ENCODE peak calls at places on chromosome X, in four cellular contexts. One of them, this sample, is unnamed.

GRCh38 chrX:153032397-153033118 is 23.7 kb upstream of the PNMA3 start:
- DNase-seq in MM.1S: peak; percentile 47
- DNase-seq in left lung: peak; percentile 71
- DNase-seq in endodermal cell: peak; percentile 91
- DNase-seq in this sample: peak; percentile 66

GRCh38 chrX:77949840-77950239 is 19.6 kb downstream of the PGAM4 start:
- DNase-seq in left lung: no peak
- DNase-seq in MM.1S: no peak
- DNase-seq in endodermal cell: no peak
- DNase-seq in this sample: peak; percentile 11

GRCh38 chrX:68936608-68937007 is 107.8 kb downstream of the EFNB1 start:
- DNase-seq in left lung: no peak
- DNase-seq in endodermal cell: no peak
- DNase-seq in MM.1S: no peak
- DNase-seq in this sample: no peak

GRCh38 chrX:112643721-112644120 is 36.0 kb downstream of the LHFPL1 start:
- DNase-seq in endodermal cell: no peak
- DNase-seq in MM.1S: no peak
- DNase-seq in left lung: no peak
- DNase-seq in this sample: no peak

GRCh38 chrX:72572248-72573157 is at the start of gene HDAC8:
- DNase-seq in left lung: peak; percentile 69
- DNase-seq in MM.1S: peak; percentile 90
- DNase-seq in endodermal cell: peak; percentile 86
- DNase-seq in this sample: peak; percentile 66

GRCh38 chrX:113828470-113828869 is 755.4 kb upstream of the HTR2C start:
- DNase-seq in endodermal cell: peak; percentile 58
- DNase-seq in MM.1S: no peak
- DNase-seq in left lung: no peak
- DNase-seq in this sample: no peak

GRCh38 chrX:24956828-24957227 is 58.9 kb downstream of the ARX start:
- DNase-seq in endodermal cell: no peak
- DNase-seq in MM.1S: no peak
- DNase-seq in left lung: no peak
- DNase-seq in this sample: no peak

GRCh38 chrX:150942958-150943594 is 40.1 kb upstream of the HMGB3 start:
- DNase-seq in endodermal cell: no peak
- DNase-seq in left lung: no peak
- DNase-seq in MM.1S: no peak
- DNase-seq in this sample: peak; percentile 11

GRCh38 chrX:40647307-40648197 is at the start of gene CXorf38:
- DNase-seq in MM.1S: peak; percentile 92
- DNase-seq in left lung: peak; percentile 94
- DNase-seq in endodermal cell: peak; percentile 98
- DNase-seq in this sample: peak; percentile 91

GRCh38 chrX:12825801-12826200 is 34.6 kb downstream of the PRPS2 start:
- DNase-seq in left lung: no peak
- DNase-seq in MM.1S: no peak
- DNase-seq in endodermal cell: no peak
- DNase-seq in this sample: no peak

GRCh38 chrX:16711219-16712115 is 1.0 kb downstream of the CTPS2 start:
- DNase-seq in left lung: no peak
- DNase-seq in endodermal cell: peak; percentile 45
- DNase-seq in MM.1S: no peak
- DNase-seq in this sample: no peak

GRCh38 chrX:53716328-53717088 is 30.0 kb upstream of the HUWE1 start:
- DNase-seq in endodermal cell: no peak
- DNase-seq in left lung: no peak
- DNase-seq in MM.1S: peak; percentile 71
- DNase-seq in this sample: no peak

GRCh38 chrX:103170216-103170615 is 44.7 kb upstream of the BEX4 start:
- DNase-seq in MM.1S: no peak
- DNase-seq in endodermal cell: no peak
- DNase-seq in left lung: no peak
- DNase-seq in this sample: no peak

GRCh38 chrX:53718073-53718472 is 31.6 kb upstream of the HUWE1 start:
- DNase-seq in endodermal cell: no peak
- DNase-seq in left lung: no peak
- DNase-seq in MM.1S: no peak
- DNase-seq in this sample: no peak

GRCh38 chrX:132958086-132958703 is at the start of gene HS6ST2:
- DNase-seq in endodermal cell: peak; percentile 75
- DNase-seq in left lung: no peak
- DNase-seq in MM.1S: no peak
- DNase-seq in this sample: peak; percentile 8

GRCh38 chrX:55489315-55490009 is at the start of gene USP51:
- DNase-seq in left lung: peak; percentile 49
- DNase-seq in MM.1S: no peak
- DNase-seq in endodermal cell: peak; percentile 86
- DNase-seq in this sample: peak; percentile 31

GRCh38 chrX:10922841-10923240 is 188.3 kb upstream of the HCCS start:
- DNase-seq in left lung: no peak
- DNase-seq in MM.1S: no peak
- DNase-seq in endodermal cell: no peak
- DNase-seq in this sample: no peak

GRCh38 chrX:147351644-147352043 is 537.1 kb upstream of the CXorf51A start:
- DNase-seq in endodermal cell: no peak
- DNase-seq in left lung: no peak
- DNase-seq in MM.1S: peak; percentile 89
- DNase-seq in this sample: no peak

GRCh38 chrX:47166126-47166525 is 21.1 kb downstream of the RBM10 start:
- DNase-seq in left lung: no peak
- DNase-seq in MM.1S: no peak
- DNase-seq in endodermal cell: no peak
- DNase-seq in this sample: no peak

GRCh38 chrX:18640686-18641085 is 31.2 kb downstream of the RS1 start:
- DNase-seq in left lung: no peak
- DNase-seq in endodermal cell: peak; percentile 88
- DNase-seq in MM.1S: no peak
- DNase-seq in this sample: no peak

GRCh38 chrX:138745215-138745614 is 33.7 kb upstream of the FGF13 start:
- DNase-seq in left lung: no peak
- DNase-seq in MM.1S: peak; percentile 51
- DNase-seq in endodermal cell: peak; percentile 64
- DNase-seq in this sample: peak; percentile 23

GRCh38 chrX:107420571-107420970 is 28.9 kb upstream of the FRMPD3 start:
- DNase-seq in MM.1S: no peak
- DNase-seq in endodermal cell: no peak
- DNase-seq in left lung: no peak
- DNase-seq in this sample: no peak

DNA sequence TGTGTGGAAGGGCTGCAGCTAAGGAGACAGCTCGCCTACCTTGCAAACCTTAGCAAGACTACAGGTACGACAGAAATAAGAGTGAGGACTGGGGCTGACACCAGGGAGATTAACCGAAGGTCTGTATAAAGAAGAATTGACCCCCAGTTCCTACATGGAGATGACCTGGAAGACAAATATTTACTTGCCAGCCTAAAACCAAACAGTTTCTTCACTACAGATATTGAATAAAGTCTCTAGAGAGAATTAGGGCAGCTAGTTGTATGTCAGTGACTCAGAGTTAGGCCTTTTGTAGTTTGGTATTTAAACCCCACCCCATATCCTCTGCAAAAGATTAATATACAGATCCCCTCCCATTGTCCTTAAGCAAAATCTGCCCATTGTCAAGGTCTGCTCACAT is 28.1 kb upstream of the FRMPD3 start:
- DNase-seq in endodermal cell: no peak
- DNase-seq in left lung: no peak
- DNase-seq in MM.1S: no peak
- DNase-seq in this sample: no peak
- H3K27ac ChIP-seq in endodermal cell: no peak overlapping the region
- H3K27ac ChIP-seq in left lung: no peak overlapping the region
- H3K27ac ChIP-seq in MM.1S: no peak overlapping the region
- H3K27ac ChIP-seq in this sample: no peak overlapping the region

GRCh38 chrX:143462696-143463095 is 54.6 kb downstream of the SPANXN3 start:
- DNase-seq in MM.1S: no peak
- DNase-seq in left lung: no peak
- DNase-seq in endodermal cell: no peak
- DNase-seq in this sample: no peak

GRCh38 chrX:143461616-143462015 is 55.7 kb downstream of the SPANXN3 start:
- DNase-seq in MM.1S: no peak
- DNase-seq in endodermal cell: no peak
- DNase-seq in left lung: no peak
- DNase-seq in this sample: no peak

DNA sequence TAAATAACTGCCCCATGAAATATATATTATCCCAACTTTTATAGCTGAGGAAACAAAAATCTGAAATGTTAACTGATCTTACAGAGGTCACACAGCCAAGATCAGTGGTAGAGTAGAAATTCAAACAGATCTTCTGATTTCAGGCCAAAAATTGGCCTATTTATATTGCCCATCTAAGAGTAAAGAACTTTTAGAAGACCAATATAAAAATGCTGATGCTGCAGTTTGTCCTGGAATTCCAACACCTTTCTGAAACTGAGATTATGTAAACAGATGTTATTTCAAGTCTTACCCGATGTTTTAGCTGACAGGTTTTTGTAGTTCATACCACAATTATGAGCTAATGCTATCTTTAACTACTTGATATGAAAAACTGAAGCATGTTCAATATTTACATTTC is 51.1 kb downstream of the SPANXN3 start:
- DNase-seq in left lung: no peak
- DNase-seq in endodermal cell: no peak
- DNase-seq in MM.1S: peak; percentile 85
- DNase-seq in this sample: no peak
- H3K4me1 ChIP-seq in left lung: no peaks in the 10 kb centered on the region
- H3K4me1 ChIP-seq in endodermal cell: no peaks in the 10 kb centered on the region
- H3K4me1 ChIP-seq in MM.1S: peaks cover 15% of the 10 kb centered on the region
- H3K4me1 ChIP-seq in this sample: no peaks in the 10 kb centered on the region

GRCh38 chrX:49184294-49185061 is 1.7 kb downstream of the PRICKLE3 start:
- DNase-seq in MM.1S: no peak
- DNase-seq in endodermal cell: peak; percentile 97
- DNase-seq in left lung: peak; percentile 90
- DNase-seq in this sample: peak; percentile 91
- H3K27ac ChIP-seq in MM.1S: no peak overlapping the region
- H3K27ac ChIP-seq in endodermal cell: no peak overlapping the region
- H3K27ac ChIP-seq in left lung: peak overlapping the region; percentile 75
- H3K27ac ChIP-seq in this sample: peak overlapping the region; percentile 51

GRCh38 chrX:154541589-154541895 is 5.1 kb downstream of the G6PD start:
- DNase-seq in endodermal cell: no peak
- DNase-seq in MM.1S: no peak
- DNase-seq in left lung: no peak
- DNase-seq in this sample: no peak
- H3K4me1 ChIP-seq in endodermal cell: no peaks in the 10 kb centered on the region
- H3K4me1 ChIP-seq in MM.1S: peaks cover 4% of the 10 kb centered on the region
- H3K4me1 ChIP-seq in left lung: no peaks in the 10 kb centered on the region
- H3K4me1 ChIP-seq in this sample: peaks cover 16% of the 10 kb centered on the region

GRCh38 chrX:118560380-118560932 is 64.8 kb downstream of the DOCK11 start:
- DNase-seq in left lung: no peak
- DNase-seq in MM.1S: no peak
- DNase-seq in endodermal cell: peak; percentile 62
- DNase-seq in this sample: no peak
- H3K27ac ChIP-seq in left lung: no peak overlapping the region
- H3K27ac ChIP-seq in MM.1S: no peak overlapping the region
- H3K27ac ChIP-seq in endodermal cell: no peak overlapping the region
- H3K27ac ChIP-seq in this sample: no peak overlapping the region

GRCh38 chrX:101370888-101371504 is 15.0 kb downstream of the BTK start:
- DNase-seq in left lung: no peak
- DNase-seq in endodermal cell: no peak
- DNase-seq in MM.1S: peak; percentile 21
- DNase-seq in this sample: no peak
- H3K4me1 ChIP-seq in left lung: no peaks in the 10 kb centered on the region
- H3K4me1 ChIP-seq in endodermal cell: no peaks in the 10 kb centered on the region
- H3K4me1 ChIP-seq in MM.1S: peaks cover 14% of the 10 kb centered on the region
- H3K4me1 ChIP-seq in this sample: no peaks in the 10 kb centered on the region

DNA sequence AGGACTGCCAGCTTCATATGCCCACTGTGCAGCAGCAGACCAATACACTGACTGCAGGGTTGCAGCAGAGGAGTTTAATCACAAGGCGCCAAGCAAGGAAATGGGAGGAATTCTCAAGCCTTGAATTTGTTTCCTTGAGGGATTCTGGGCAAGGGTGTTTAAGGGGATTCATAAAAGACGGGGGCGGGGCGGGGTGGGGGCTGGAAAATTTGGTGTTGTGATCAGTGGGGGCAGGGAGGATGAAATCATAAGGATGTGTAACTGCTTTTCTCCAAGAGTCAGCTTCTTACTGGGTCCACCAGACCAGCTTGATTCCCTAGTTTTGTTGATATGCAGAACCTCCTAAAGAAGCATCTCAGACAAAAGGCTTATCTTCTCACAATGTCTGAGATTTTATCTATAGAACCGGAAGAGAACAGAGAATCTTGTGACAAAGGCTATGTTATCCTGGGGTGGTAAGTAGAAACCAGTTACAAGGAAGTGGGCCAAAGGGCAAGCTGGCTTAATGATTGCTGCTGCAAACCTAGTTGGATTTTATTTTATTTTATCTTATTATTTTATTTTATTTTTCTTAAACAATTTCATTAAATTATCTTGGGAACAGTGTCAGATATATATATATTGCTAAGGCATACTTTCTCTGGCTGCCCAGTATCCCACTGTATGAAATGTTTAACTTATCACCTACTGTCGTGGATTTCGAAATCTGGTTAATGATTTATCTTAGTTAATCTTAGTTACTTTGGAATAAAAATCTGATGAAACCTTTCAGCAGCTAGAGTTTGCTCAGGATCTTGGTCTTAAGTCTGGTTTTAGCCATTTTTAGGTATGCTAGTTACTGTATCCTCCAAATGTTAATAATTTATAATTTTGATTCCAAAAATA is 276.4 kb downstream of the RPA4 start:
- DNase-seq in endodermal cell: peak; percentile 66
- DNase-seq in left lung: no peak
- DNase-seq in MM.1S: no peak
- DNase-seq in this sample: no peak
- H3K27ac ChIP-seq in endodermal cell: no peak overlapping the region
- H3K27ac ChIP-seq in left lung: no peak overlapping the region
- H3K27ac ChIP-seq in MM.1S: no peak overlapping the region
- H3K27ac ChIP-seq in this sample: no peak overlapping the region

This sample was measured in body of pancreas.